ENCODE peak calls at places on chromosomes 4 and X, in eight cellular contexts. One of them, this sample, is unnamed.

GRCh38 chr4:155734065-155734464 is 24.8 kb upstream of the GUCY1B1 start:
- DNase-seq in AG09309: no peak
- DNase-seq in nephron progenitor cell: no peak
- DNase-seq in fibroblast of lung: peak; percentile 48
- DNase-seq in lower leg skin: no peak
- DNase-seq in left ventricle myocardium inferior: no peak
- DNase-seq in cardiac muscle cell: peak; percentile 33
- DNase-seq in Peyer's patch: no peak
- DNase-seq in this sample: no peak

GRCh38 chrX:17655232-17656034 is 81.9 kb upstream of the SCML1 start:
- DNase-seq in AG09309: no peak
- DNase-seq in nephron progenitor cell: peak; percentile 56
- DNase-seq in fibroblast of lung: peak; percentile 15
- DNase-seq in lower leg skin: no peak
- DNase-seq in left ventricle myocardium inferior: no peak
- DNase-seq in cardiac muscle cell: peak; percentile 56
- DNase-seq in Peyer's patch: no peak
- DNase-seq in this sample: no peak

GRCh38 chr4:173525118-173526033 is 4.7 kb downstream of the HAND2 start:
- DNase-seq in AG09309: no peak
- DNase-seq in nephron progenitor cell: peak; percentile 41
- DNase-seq in fibroblast of lung: no peak
- DNase-seq in lower leg skin: no peak
- DNase-seq in left ventricle myocardium inferior: no peak
- DNase-seq in cardiac muscle cell: peak; percentile 59
- DNase-seq in Peyer's patch: no peak
- DNase-seq in this sample: no peak

GRCh38 chr4:108991929-108992328 is 229.1 kb upstream of the ETNPPL start:
- DNase-seq in AG09309: peak; percentile 17
- DNase-seq in nephron progenitor cell: no peak
- DNase-seq in fibroblast of lung: peak; percentile 72
- DNase-seq in lower leg skin: no peak
- DNase-seq in left ventricle myocardium inferior: no peak
- DNase-seq in cardiac muscle cell: no peak
- DNase-seq in Peyer's patch: no peak
- DNase-seq in this sample: no peak

GRCh38 chr4:125187621-125188176 is 127.1 kb upstream of the FAT4 start:
- DNase-seq in AG09309: peak; percentile 11
- DNase-seq in nephron progenitor cell: no peak
- DNase-seq in fibroblast of lung: peak; percentile 17
- DNase-seq in lower leg skin: peak; percentile 18
- DNase-seq in left ventricle myocardium inferior: peak; percentile 19
- DNase-seq in cardiac muscle cell: no peak
- DNase-seq in Peyer's patch: no peak
- DNase-seq in this sample: no peak

GRCh38 chr4:69098470-69098869 is 2.2 kb downstream of the UGT2B7 start:
- DNase-seq in AG09309: no peak
- DNase-seq in nephron progenitor cell: no peak
- DNase-seq in fibroblast of lung: no peak
- DNase-seq in lower leg skin: no peak
- DNase-seq in left ventricle myocardium inferior: no peak
- DNase-seq in cardiac muscle cell: no peak
- DNase-seq in Peyer's patch: no peak
- DNase-seq in this sample: no peak

GRCh38 chr4:153384160-153384559 is 39.7 kb downstream of the MND1 start:
- DNase-seq in AG09309: no peak
- DNase-seq in nephron progenitor cell: no peak
- DNase-seq in fibroblast of lung: no peak
- DNase-seq in lower leg skin: no peak
- DNase-seq in left ventricle myocardium inferior: no peak
- DNase-seq in cardiac muscle cell: no peak
- DNase-seq in Peyer's patch: no peak
- DNase-seq in this sample: no peak

GRCh38 chr4:154720123-154720522 is 23.7 kb upstream of the LRAT start:
- DNase-seq in AG09309: no peak
- DNase-seq in nephron progenitor cell: no peak
- DNase-seq in fibroblast of lung: no peak
- DNase-seq in lower leg skin: no peak
- DNase-seq in left ventricle myocardium inferior: no peak
- DNase-seq in cardiac muscle cell: no peak
- DNase-seq in Peyer's patch: no peak
- DNase-seq in this sample: no peak

GRCh38 chr4:106039796-106040195 is 144.5 kb downstream of the NPNT start:
- DNase-seq in AG09309: no peak
- DNase-seq in nephron progenitor cell: no peak
- DNase-seq in fibroblast of lung: peak; percentile 60
- DNase-seq in lower leg skin: no peak
- DNase-seq in left ventricle myocardium inferior: no peak
- DNase-seq in cardiac muscle cell: no peak
- DNase-seq in Peyer's patch: no peak
- DNase-seq in this sample: no peak

GRCh38 chrX:10620121-10620699 is at the start of gene MID1:
- DNase-seq in AG09309: no peak
- DNase-seq in nephron progenitor cell: peak; percentile 73
- DNase-seq in fibroblast of lung: peak; percentile 83
- DNase-seq in lower leg skin: peak; percentile 40
- DNase-seq in left ventricle myocardium inferior: peak; percentile 63
- DNase-seq in cardiac muscle cell: peak; percentile 87
- DNase-seq in Peyer's patch: peak; percentile 74
- DNase-seq in this sample: no peak

GRCh38 chrX:13664026-13664425 is 11.1 kb downstream of the TCEANC start:
- DNase-seq in AG09309: no peak
- DNase-seq in nephron progenitor cell: no peak
- DNase-seq in fibroblast of lung: no peak
- DNase-seq in lower leg skin: no peak
- DNase-seq in left ventricle myocardium inferior: no peak
- DNase-seq in cardiac muscle cell: peak; percentile 42
- DNase-seq in Peyer's patch: no peak
- DNase-seq in this sample: no peak

GRCh38 chr4:73448448-73449203 is 12.6 kb downstream of the AFP start:
- DNase-seq in AG09309: no peak
- DNase-seq in nephron progenitor cell: no peak
- DNase-seq in fibroblast of lung: no peak
- DNase-seq in lower leg skin: no peak
- DNase-seq in left ventricle myocardium inferior: no peak
- DNase-seq in cardiac muscle cell: no peak
- DNase-seq in Peyer's patch: no peak
- DNase-seq in this sample: no peak

GRCh38 chr4:63036159-63036866 is 1372.9 kb downstream of the TECRL start:
- DNase-seq in AG09309: no peak
- DNase-seq in nephron progenitor cell: no peak
- DNase-seq in fibroblast of lung: no peak
- DNase-seq in lower leg skin: no peak
- DNase-seq in left ventricle myocardium inferior: no peak
- DNase-seq in cardiac muscle cell: peak; percentile 71
- DNase-seq in Peyer's patch: no peak
- DNase-seq in this sample: no peak

GRCh38 chrX:136200466-136200865 is 50.7 kb downstream of the MAP7D3 start:
- DNase-seq in AG09309: no peak
- DNase-seq in nephron progenitor cell: no peak
- DNase-seq in fibroblast of lung: peak; percentile 59
- DNase-seq in lower leg skin: no peak
- DNase-seq in left ventricle myocardium inferior: no peak
- DNase-seq in cardiac muscle cell: no peak
- DNase-seq in Peyer's patch: no peak
- DNase-seq in this sample: no peak

GRCh38 chrX:98068210-98068609 is 1184.5 kb downstream of the RPA4 start:
- DNase-seq in AG09309: no peak
- DNase-seq in nephron progenitor cell: peak; percentile 6
- DNase-seq in fibroblast of lung: peak; percentile 0
- DNase-seq in lower leg skin: no peak
- DNase-seq in left ventricle myocardium inferior: no peak
- DNase-seq in cardiac muscle cell: no peak
- DNase-seq in Peyer's patch: no peak
- DNase-seq in this sample: no peak

GRCh38 chrX:15405846-15406245 is 21.6 kb upstream of the VEGFD start:
- DNase-seq in AG09309: no peak
- DNase-seq in nephron progenitor cell: no peak
- DNase-seq in fibroblast of lung: peak; percentile 70
- DNase-seq in lower leg skin: peak; percentile 13
- DNase-seq in left ventricle myocardium inferior: peak; percentile 19
- DNase-seq in cardiac muscle cell: no peak
- DNase-seq in Peyer's patch: no peak
- DNase-seq in this sample: no peak

GRCh38 chrX:41923925-41924693 is 755 bp upstream of the CASK start:
- DNase-seq in AG09309: peak; percentile 7
- DNase-seq in nephron progenitor cell: no peak
- DNase-seq in fibroblast of lung: peak; percentile 35
- DNase-seq in lower leg skin: no peak
- DNase-seq in left ventricle myocardium inferior: no peak
- DNase-seq in cardiac muscle cell: peak; percentile 56
- DNase-seq in Peyer's patch: peak; percentile 67
- DNase-seq in this sample: peak; percentile 13

GRCh38 chr4:19913670-19914069 is 338.0 kb upstream of the SLIT2 start:
- DNase-seq in AG09309: no peak
- DNase-seq in nephron progenitor cell: no peak
- DNase-seq in fibroblast of lung: no peak
- DNase-seq in lower leg skin: no peak
- DNase-seq in left ventricle myocardium inferior: no peak
- DNase-seq in cardiac muscle cell: no peak
- DNase-seq in Peyer's patch: no peak
- DNase-seq in this sample: no peak

GRCh38 chr4:157128395-157128794 is 52.4 kb downstream of the GLRB start:
- DNase-seq in AG09309: peak; percentile 14
- DNase-seq in nephron progenitor cell: no peak
- DNase-seq in fibroblast of lung: peak; percentile 63
- DNase-seq in lower leg skin: no peak
- DNase-seq in left ventricle myocardium inferior: no peak
- DNase-seq in cardiac muscle cell: peak; percentile 15
- DNase-seq in Peyer's patch: no peak
- DNase-seq in this sample: no peak

DNA sequence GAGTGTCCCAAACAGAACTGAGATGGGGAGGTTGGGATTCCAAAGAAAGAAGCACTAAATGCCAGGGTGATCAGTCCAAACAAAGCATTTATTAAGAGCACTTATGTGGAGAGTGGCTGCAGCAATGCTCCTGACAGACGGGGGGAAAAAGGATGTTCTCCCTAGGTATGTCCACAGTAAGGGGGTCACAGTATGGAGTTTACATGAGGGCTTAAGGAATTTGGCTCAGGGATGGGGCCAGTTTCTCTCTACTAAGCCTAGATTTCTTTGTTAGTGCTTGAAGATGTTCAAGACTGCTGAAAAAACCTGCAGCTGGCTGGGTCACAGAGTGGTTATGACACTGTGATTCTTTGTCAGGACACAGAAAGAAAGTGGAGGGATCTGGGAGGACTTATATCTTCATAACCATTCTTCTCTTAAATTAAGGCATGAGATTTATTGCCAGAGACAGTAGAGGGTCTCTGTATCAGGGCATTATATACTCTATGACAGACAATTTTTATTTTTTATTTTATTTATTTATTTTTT is 1468.0 kb downstream of the C4orf33 start:
- DNase-seq in AG09309: no peak
- DNase-seq in nephron progenitor cell: no peak
- DNase-seq in fibroblast of lung: no peak
- DNase-seq in lower leg skin: no peak
- DNase-seq in left ventricle myocardium inferior: no peak
- DNase-seq in cardiac muscle cell: no peak
- DNase-seq in Peyer's patch: no peak
- DNase-seq in this sample: no peak
- TF ChIP-seq CTCF in AG09309: no peak
- TF ChIP-seq CTCF in nephron progenitor cell: no peak
- TF ChIP-seq CTCF in fibroblast of lung: no peak
- TF ChIP-seq CTCF in lower leg skin: no peak
- TF ChIP-seq CTCF in left ventricle myocardium inferior: no peak
- TF ChIP-seq CTCF in cardiac muscle cell: no peak
- TF ChIP-seq CTCF in Peyer's patch: no peak
- TF ChIP-seq CTCF in this sample: no peak

GRCh38 chr4:22413416-22413815 is 102.5 kb downstream of the ADGRA3 start:
- DNase-seq in AG09309: no peak
- DNase-seq in nephron progenitor cell: no peak
- DNase-seq in fibroblast of lung: no peak
- DNase-seq in lower leg skin: no peak
- DNase-seq in left ventricle myocardium inferior: no peak
- DNase-seq in cardiac muscle cell: no peak
- DNase-seq in Peyer's patch: no peak
- DNase-seq in this sample: no peak
- TF ChIP-seq CTCF in AG09309: no peak
- TF ChIP-seq CTCF in nephron progenitor cell: no peak
- TF ChIP-seq CTCF in fibroblast of lung: no peak
- TF ChIP-seq CTCF in lower leg skin: no peak
- TF ChIP-seq CTCF in left ventricle myocardium inferior: no peak
- TF ChIP-seq CTCF in cardiac muscle cell: no peak
- TF ChIP-seq CTCF in Peyer's patch: no peak
- TF ChIP-seq CTCF in this sample: no peak

GRCh38 chr4:77268108-77268507 is 111.1 kb downstream of the CCNG2 start:
- DNase-seq in AG09309: no peak
- DNase-seq in nephron progenitor cell: no peak
- DNase-seq in fibroblast of lung: no peak
- DNase-seq in lower leg skin: no peak
- DNase-seq in left ventricle myocardium inferior: no peak
- DNase-seq in cardiac muscle cell: no peak
- DNase-seq in Peyer's patch: no peak
- DNase-seq in this sample: no peak

GRCh38 chr4:77263247-77263646 is 106.2 kb downstream of the CCNG2 start:
- DNase-seq in AG09309: no peak
- DNase-seq in nephron progenitor cell: no peak
- DNase-seq in fibroblast of lung: peak; percentile 57
- DNase-seq in lower leg skin: no peak
- DNase-seq in left ventricle myocardium inferior: no peak
- DNase-seq in cardiac muscle cell: no peak
- DNase-seq in Peyer's patch: no peak
- DNase-seq in this sample: no peak

GRCh38 chr4:77269505-77269904 is 112.5 kb downstream of the CCNG2 start:
- DNase-seq in AG09309: no peak
- DNase-seq in nephron progenitor cell: no peak
- DNase-seq in fibroblast of lung: no peak
- DNase-seq in lower leg skin: no peak
- DNase-seq in left ventricle myocardium inferior: no peak
- DNase-seq in cardiac muscle cell: no peak
- DNase-seq in Peyer's patch: no peak
- DNase-seq in this sample: no peak

GRCh38 chr4:77264826-77265225 is 107.8 kb downstream of the CCNG2 start:
- DNase-seq in AG09309: no peak
- DNase-seq in nephron progenitor cell: no peak
- DNase-seq in fibroblast of lung: no peak
- DNase-seq in lower leg skin: no peak
- DNase-seq in left ventricle myocardium inferior: no peak
- DNase-seq in cardiac muscle cell: no peak
- DNase-seq in Peyer's patch: no peak
- DNase-seq in this sample: no peak
- TF ChIP-seq CTCF in AG09309: no peak
- TF ChIP-seq CTCF in nephron progenitor cell: no peak
- TF ChIP-seq CTCF in fibroblast of lung: no peak
- TF ChIP-seq CTCF in lower leg skin: no peak
- TF ChIP-seq CTCF in left ventricle myocardium inferior: no peak
- TF ChIP-seq CTCF in cardiac muscle cell: no peak
- TF ChIP-seq CTCF in Peyer's patch: no peak
- TF ChIP-seq CTCF in this sample: no peak

GRCh38 chrX:9614016-9614415 is 149.2 kb downstream of the TBL1X start:
- DNase-seq in AG09309: no peak
- DNase-seq in nephron progenitor cell: no peak
- DNase-seq in fibroblast of lung: peak; percentile 26
- DNase-seq in lower leg skin: no peak
- DNase-seq in left ventricle myocardium inferior: no peak
- DNase-seq in cardiac muscle cell: no peak
- DNase-seq in Peyer's patch: no peak
- DNase-seq in this sample: no peak

GRCh38 chrX:9622128-9622527 is 143.5 kb downstream of the GPR143 start:
- DNase-seq in AG09309: no peak
- DNase-seq in nephron progenitor cell: no peak
- DNase-seq in fibroblast of lung: no peak
- DNase-seq in lower leg skin: no peak
- DNase-seq in left ventricle myocardium inferior: no peak
- DNase-seq in cardiac muscle cell: no peak
- DNase-seq in Peyer's patch: no peak
- DNase-seq in this sample: no peak

GRCh38 chrX:9619581-9619980 is 146.1 kb downstream of the GPR143 start:
- DNase-seq in AG09309: no peak
- DNase-seq in nephron progenitor cell: no peak
- DNase-seq in fibroblast of lung: no peak
- DNase-seq in lower leg skin: no peak
- DNase-seq in left ventricle myocardium inferior: no peak
- DNase-seq in cardiac muscle cell: no peak
- DNase-seq in Peyer's patch: no peak
- DNase-seq in this sample: no peak
- TF ChIP-seq CTCF in AG09309: no peak
- TF ChIP-seq CTCF in nephron progenitor cell: no peak
- TF ChIP-seq CTCF in fibroblast of lung: no peak
- TF ChIP-seq CTCF in lower leg skin: no peak
- TF ChIP-seq CTCF in left ventricle myocardium inferior: no peak
- TF ChIP-seq CTCF in cardiac muscle cell: no peak
- TF ChIP-seq CTCF in Peyer's patch: peak; percentile 8
- TF ChIP-seq CTCF in this sample: no peak